ENCODE peak calls at places on chromosome 2, in ten cellular contexts. T, M, I, G, X, K, B, Z, C and A are unnamed samples.

GRCh38 chr2:33084433-33084832 is 137.7 kb downstream of the LTBP1 start:
- DNase-seq in T (no peak), X (no peak), M (no peak), Z (peak; percentile 19), G (no peak), I (no peak), B (no peak), K (no peak), C (no peak), A (no peak)

GRCh38 chr2:73034661-73035374 is 36.7 kb downstream of the SFXN5 start:
- DNase-seq in G (peak; percentile 31), B (peak; percentile 96), T (no peak), Z (no peak), X (no peak), C (no peak), I (no peak), K (no peak), M (no peak), A (no peak)

GRCh38 chr2:66560683-66561082 is 125.8 kb downstream of the MEIS1 start:
- DNase-seq in M (no peak), B (no peak), C (no peak), T (no peak), K (no peak), X (no peak), I (no peak), G (peak; percentile 48), Z (no peak), A (no peak)

GRCh38 chr2:70975237-70975636 is 3.2 kb upstream of the ANKRD53 start:
- DNase-seq in T (no peak), M (no peak), G (no peak), B (no peak), I (no peak), X (no peak), Z (no peak), K (no peak), C (no peak), A (no peak)

GRCh38 chr2:40032650-40033319 is 253.7 kb upstream of the THUMPD2 start:
- DNase-seq in Z (no peak), I (no peak), X (no peak), T (no peak), G (peak; percentile 52), M (peak; percentile 94), B (no peak), C (no peak), K (no peak), A (no peak)

GRCh38 chr2:202494300-202494699 is 118.2 kb downstream of the BMPR2 start:
- DNase-seq in C (no peak), Z (no peak), B (no peak), I (peak; percentile 54), G (peak; percentile 76), T (peak; percentile 86), K (peak; percentile 19), M (peak; percentile 77), X (no peak), A (no peak)

GRCh38 chr2:83650156-83650555 is 808.9 kb downstream of the SUCLG1 start:
- DNase-seq in G (no peak), I (no peak), Z (no peak), M (no peak), X (no peak), K (no peak), C (no peak), B (no peak), T (no peak), A (no peak)

GRCh38 chr2:189096769-189097447 is 82.7 kb downstream of the COL5A2 start:
- DNase-seq in K (no peak), I (no peak), C (no peak), M (peak; percentile 84), B (no peak), X (no peak), T (peak; percentile 71), G (peak; percentile 92), Z (no peak), A (no peak)

GRCh38 chr2:201257381-201257940 is 2.9 kb upstream of the CASP8 start:
- DNase-seq in M (no peak), B (peak; percentile 89), K (no peak), Z (peak; percentile 68), G (no peak), T (no peak), C (peak; percentile 34), I (peak; percentile 48), X (peak; percentile 57), A (no peak)

GRCh38 chr2:85792783-85793441 is 39.1 kb downstream of the ATOH8 start:
- DNase-seq in B (no peak), X (no peak), K (no peak), M (peak; percentile 86), C (no peak), T (peak; percentile 43), Z (no peak), I (no peak), G (peak; percentile 91), A (no peak)

GRCh38 chr2:134124047-134124753 is 129.7 kb upstream of the MGAT5 start:
- DNase-seq in B (no peak), C (no peak), X (no peak), M (peak; percentile 36), Z (peak; percentile 27), K (no peak), G (no peak), I (no peak), T (no peak), A (no peak)

DNA sequence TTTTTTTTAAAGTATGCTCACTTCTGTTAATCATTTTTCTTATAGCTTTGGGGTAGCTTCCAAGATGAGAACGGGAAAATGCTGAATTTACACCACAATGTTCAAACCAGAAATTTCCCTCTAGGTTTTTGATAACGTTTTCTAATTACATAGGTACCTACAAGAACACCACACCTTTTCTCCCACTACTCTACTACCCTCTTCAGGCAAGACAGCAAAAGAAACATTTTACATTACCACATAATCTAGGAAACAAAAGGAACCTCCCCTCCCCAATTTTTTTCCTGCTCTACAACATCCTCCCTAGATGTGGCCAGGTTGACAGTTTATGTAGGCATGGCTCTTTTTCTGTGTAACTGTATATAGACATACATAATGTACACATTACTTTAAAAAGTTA is 32.4 kb downstream of the NDUFAF7 start:
- DNase-seq in G (no peak), C (no peak), M (no peak), X (no peak), Z (peak; percentile 19), B (no peak), T (no peak), I (no peak), K (no peak), A (no peak)
- TF ChIP-seq CTCF in G (no peak), C (no peak), M (no peak), X (no peak), Z (peak; percentile 55), B (no peak), T (no peak), I (no peak), K (no peak), A (no peak)

GRCh38 chr2:30030361-30030760 is 109.0 kb upstream of the ALK start:
- DNase-seq in G (no peak), B (no peak), I (no peak), M (no peak), T (no peak), Z (no peak), X (no peak), C (no peak), K (no peak), A (no peak)

GRCh38 chr2:30024281-30024680 is 102.9 kb upstream of the ALK start:
- DNase-seq in X (no peak), G (no peak), K (no peak), C (no peak), B (no peak), Z (no peak), M (no peak), I (no peak), T (no peak), A (no peak)

GRCh38 chr2:30022444-30023071 is 101.2 kb upstream of the ALK start:
- DNase-seq in X (no peak), C (no peak), I (no peak), K (no peak), M (no peak), T (no peak), Z (peak; percentile 28), B (no peak), G (no peak), A (no peak)

GRCh38 chr2:30029804-30030203 is 108.4 kb upstream of the ALK start:
- DNase-seq in M (no peak), K (no peak), X (no peak), T (no peak), Z (no peak), G (no peak), B (no peak), I (no peak), C (no peak), A (no peak)

GRCh38 chr2:30026091-30027055 is 105.0 kb upstream of the ALK start:
- DNase-seq in I (peak; percentile 72), M (peak; percentile 81), G (peak; percentile 23), C (peak; percentile 45), T (peak; percentile 4), K (peak; percentile 63), X (peak; percentile 11), B (peak; percentile 4), Z (peak; percentile 20), A (peak; percentile 38)
- TF ChIP-seq CTCF in I (peak; percentile 61), M (peak; percentile 65), G (peak; percentile 48), C (peak; percentile 31), T (peak; percentile 69), K (peak; percentile 89), X (peak; percentile 63), B (peak; percentile 44), Z (peak; percentile 76), A (peak; percentile 82)

GRCh38 chr2:116250376-116250775 is 1564.1 kb upstream of the DDX18 start:
- DNase-seq in I (no peak), T (no peak), Z (no peak), X (no peak), M (no peak), K (no peak), C (no peak), B (no peak), G (no peak), A (no peak)
- TF ChIP-seq CTCF in I (no peak), T (no peak), Z (no peak), X (no peak), M (no peak), K (no peak), C (no peak), B (no peak), G (no peak), A (no peak)

GRCh38 chr2:156585457-156585856 is 149.3 kb downstream of the GPD2 start:
- DNase-seq in X (no peak), M (no peak), T (no peak), I (no peak), K (no peak), G (no peak), C (no peak), Z (no peak), B (no peak), A (no peak)

GRCh38 chr2:156593011-156593921 is 157.1 kb downstream of the GPD2 start:
- DNase-seq in C (no peak), I (no peak), Z (no peak), B (no peak), X (no peak), G (no peak), M (no peak), K (no peak), T (no peak), A (no peak)

GRCh38 chr2:156590313-156590712 is 154.1 kb downstream of the GPD2 start:
- DNase-seq in B (no peak), M (no peak), G (no peak), I (no peak), X (no peak), C (no peak), K (no peak), Z (no peak), T (no peak), A (no peak)

GRCh38 chr2:156586621-156587020 is 150.4 kb downstream of the GPD2 start:
- DNase-seq in Z (no peak), X (no peak), K (no peak), B (no peak), T (no peak), M (no peak), C (no peak), I (no peak), G (no peak), A (no peak)

GRCh38 chr2:156589381-156590079 is 153.4 kb downstream of the GPD2 start:
- DNase-seq in G (peak; percentile 78), B (peak; percentile 5), X (peak; percentile 29), I (no peak), C (peak; percentile 21), M (peak; percentile 70), K (no peak), Z (peak; percentile 35), T (peak; percentile 11), A (no peak)
- TF ChIP-seq CTCF in G (peak; percentile 53), B (peak; percentile 36), X (peak; percentile 65), I (peak; percentile 30), C (no peak), M (peak; percentile 37), K (peak; percentile 68), Z (peak; percentile 77), T (peak; percentile 68), A (peak; percentile 62)